ENCODE peak calls at places on chromosomes 5 and 9, in seven cellular contexts. Y, A, D, G, W, S and K are unnamed samples.

GRCh38 chr5:129767927-129768380 is 20.1 kb downstream of the MINAR2 start:
- DNase-seq in Y (peak; percentile 75), A (peak; percentile 76), D (peak; percentile 76), G (peak; percentile 76), W (peak; percentile 66), S (peak; percentile 87), K (peak; percentile 86)

GRCh38 chr9:15160673-15161072 is 146.3 kb downstream of the TTC39B start:
- DNase-seq in Y (no peak), A (no peak), D (no peak), G (no peak), W (no peak), S (no peak), K (no peak)

GRCh38 chr5:132877938-132878337 is 4.5 kb downstream of the LEAP2 start:
- DNase-seq in Y (peak; percentile 64), A (no peak), D (no peak), G (no peak), W (no peak), S (no peak), K (no peak)

GRCh38 chr5:153780876-153781275 is 257.8 kb downstream of the FAM114A2 start:
- DNase-seq in Y (no peak), A (no peak), D (no peak), G (no peak), W (no peak), S (no peak), K (no peak)

GRCh38 chr9:124132671-124133147 is 121.1 kb downstream of the LHX2 start:
- DNase-seq in Y (no peak), A (no peak), D (no peak), G (no peak), W (no peak), S (no peak), K (no peak)

GRCh38 chr9:97502222-97502983 is 937 bp downstream of the TMOD1 start:
- DNase-seq in Y (no peak), A (no peak), D (peak; percentile 8), G (no peak), W (peak; percentile 39), S (no peak), K (no peak)

GRCh38 chr9:109052416-109052815 is 39.1 kb upstream of the CTNNAL1 start:
- DNase-seq in Y (no peak), A (peak; percentile 9), D (no peak), G (no peak), W (no peak), S (no peak), K (peak; percentile 31)

GRCh38 chr5:94442971-94443370 is 175.4 kb downstream of the KIAA0825 start:
- DNase-seq in Y (no peak), A (no peak), D (no peak), G (no peak), W (no peak), S (no peak), K (no peak)

GRCh38 chr5:163695817-163696216 is 190.4 kb downstream of the MAT2B start:
- DNase-seq in Y (no peak), A (no peak), D (no peak), G (no peak), W (no peak), S (no peak), K (no peak)

GRCh38 chr9:125638239-125638638 is 68.8 kb downstream of the MAPKAP1 start:
- DNase-seq in Y (no peak), A (no peak), D (no peak), G (no peak), W (no peak), S (no peak), K (no peak)

GRCh38 chr5:15604986-15605385 is 105.0 kb downstream of the FBXL7 start:
- DNase-seq in Y (no peak), A (peak; percentile 33), D (no peak), G (no peak), W (no peak), S (no peak), K (no peak)